ENCODE peak calls at places on chromosome 2, in seven cellular contexts. Y is astrocyte, T is epithelial cell of proximal tubule, I is PC-3, D is body of pancreas, E is BJ, S is GM12865. V is an unnamed sample.

GRCh38 chr2:109028280-109028679 is 39.3 kb upstream of the EDAR start:
- DNase-seq in Y (no peak), T (no peak), I (no peak), D (no peak), E (no peak), S (no peak), V (no peak)

GRCh38 chr2:189407161-189407943 is 33.9 kb upstream of the WDR75 start:
- DNase-seq in Y (peak), T (no peak), I (peak), D (no peak), E (peak), S (no peak), V (no peak)

GRCh38 chr2:191246820-191247380 is 1.7 kb downstream of the MYO1B start:
- DNase-seq in Y (no peak), T (no peak), I (peak), D (no peak), E (no peak), S (no peak), V (no peak)

GRCh38 chr2:85418132-85419008 is at the start of gene SH2D6:
- DNase-seq in Y (peak), T (no peak), I (peak), D (peak), E (peak), S (peak), V (no peak)

GRCh38 chr2:150809083-150809482 is 321.6 kb upstream of the RND3 start:
- DNase-seq in Y (no peak), T (no peak), I (no peak), D (no peak), E (no peak), S (no peak), V (no peak)

GRCh38 chr2:5932556-5933469 is 240.6 kb downstream of the SOX11 start:
- DNase-seq in Y (no peak), T (no peak), I (no peak), D (peak), E (no peak), S (no peak), V (no peak)

GRCh38 chr2:64941751-64942150 is 47.4 kb upstream of the SLC1A4 start:
- DNase-seq in Y (no peak), T (no peak), I (no peak), D (no peak), E (no peak), S (peak), V (no peak)

GRCh38 chr2:155418753-155419152 is 720.3 kb downstream of the KCNJ3 start:
- DNase-seq in Y (no peak), T (no peak), I (no peak), D (no peak), E (no peak), S (no peak), V (no peak)

GRCh38 chr2:220893411-220893810 is 678.7 kb downstream of the EPHA4 start:
- DNase-seq in Y (peak), T (no peak), I (no peak), D (no peak), E (no peak), S (no peak), V (peak)

GRCh38 chr2:147490612-147491261 is 354.1 kb upstream of the ACVR2A start:
- DNase-seq in Y (no peak), T (no peak), I (no peak), D (no peak), E (no peak), S (peak), V (no peak)

GRCh38 chr2:60938301-60938700 is 56.9 kb downstream of the REL start:
- DNase-seq in Y (no peak), T (no peak), I (no peak), D (no peak), E (no peak), S (no peak), V (no peak)

GRCh38 chr2:167144179-167144898 is 256.1 kb downstream of the XIRP2 start:
- DNase-seq in Y (peak), T (no peak), I (no peak), D (no peak), E (no peak), S (no peak), V (no peak)

GRCh38 chr2:9740382-9741040 is 102.8 kb upstream of the TAF1B start:
- DNase-seq in Y (no peak), T (no peak), I (no peak), D (no peak), E (no peak), S (no peak), V (no peak)

GRCh38 chr2:192051533-192051932 is 143.2 kb downstream of the TMEFF2 start:
- DNase-seq in Y (no peak), T (no peak), I (no peak), D (no peak), E (no peak), S (no peak), V (no peak)

GRCh38 chr2:126698376-126698775 is 42.4 kb downstream of the GYPC start:
- DNase-seq in Y (no peak), T (no peak), I (no peak), D (no peak), E (no peak), S (no peak), V (no peak)

GRCh38 chr2:42926438-42927333 is 134.3 kb upstream of the HAAO start:
- DNase-seq in Y (no peak), T (no peak), I (no peak), D (peak), E (no peak), S (no peak), V (no peak)

GRCh38 chr2:148021059-148021985 is at the start of gene MBD5:
- DNase-seq in Y (peak), T (no peak), I (no peak), D (peak), E (no peak), S (peak), V (no peak)

GRCh38 chr2:229033816-229034215 is 237.3 kb downstream of the PID1 start:
- DNase-seq in Y (no peak), T (no peak), I (no peak), D (no peak), E (no peak), S (no peak), V (no peak)

GRCh38 chr2:11254100-11254536 is 90.3 kb downstream of the ROCK2 start:
- DNase-seq in Y (no peak), T (no peak), I (peak), D (no peak), E (no peak), S (no peak), V (no peak)

GRCh38 chr2:190843874-190844699 is 36.5 kb upstream of the GLS start:
- DNase-seq in Y (peak), T (no peak), I (peak), D (no peak), E (no peak), S (peak), V (no peak)

GRCh38 chr2:240397542-240397916 is 37.9 kb upstream of the GPC1 start:
- DNase-seq in Y (no peak), T (no peak), I (no peak), D (peak), E (no peak), S (no peak), V (no peak)

GRCh38 chr2:97718051-97718882 is 4.9 kb downstream of the ZAP70 start:
- DNase-seq in Y (no peak), T (no peak), I (no peak), D (no peak), E (no peak), S (peak), V (no peak)

GRCh38 chr2:95014126-95014708 is 11.3 kb upstream of the MAL start:
- DNase-seq in Y (no peak), T (no peak), I (no peak), D (no peak), E (no peak), S (no peak), V (no peak)

GRCh38 chr2:239349448-239350135 is 51.2 kb downstream of the HDAC4 start:
- DNase-seq in Y (no peak), T (no peak), I (no peak), D (no peak), E (no peak), S (no peak), V (no peak)

GRCh38 chr2:222424729-222425671 is 657 bp downstream of the SGPP2 start:
- DNase-seq in Y (no peak), T (no peak), I (no peak), D (peak), E (no peak), S (peak), V (no peak)

GRCh38 chr2:30548386-30548785 is 101.3 kb downstream of the LCLAT1 start:
- DNase-seq in Y (no peak), T (no peak), I (no peak), D (no peak), E (no peak), S (no peak), V (no peak)

GRCh38 chr2:109335586-109336266 is 206.7 kb downstream of the SH3RF3 start:
- DNase-seq in Y (peak), T (no peak), I (peak), D (no peak), E (peak), S (peak), V (no peak)

GRCh38 chr2:120594856-120595685 is 140.6 kb upstream of the GLI2 start:
- DNase-seq in Y (no peak), T (no peak), I (peak), D (no peak), E (no peak), S (no peak), V (no peak)

GRCh38 chr2:23235292-23235691 is 149.7 kb upstream of the KLHL29 start:
- DNase-seq in Y (no peak), T (no peak), I (peak), D (no peak), E (peak), S (no peak), V (no peak)

GRCh38 chr2:72085036-72085435 is 62.6 kb downstream of the CYP26B1 start:
- DNase-seq in Y (no peak), T (no peak), I (no peak), D (no peak), E (no peak), S (no peak), V (no peak)

GRCh38 chr2:62216616-62217015 is 20.7 kb downstream of the B3GNT2 start:
- DNase-seq in Y (peak), T (peak), I (no peak), D (peak), E (peak), S (no peak), V (peak)

GRCh38 chr2:205017381-205017780 is 472.1 kb downstream of the PARD3B start:
- DNase-seq in Y (no peak), T (no peak), I (no peak), D (no peak), E (no peak), S (no peak), V (no peak)

GRCh38 chr2:215830313-215830712 is 183.0 kb downstream of the MREG start:
- DNase-seq in Y (peak), T (no peak), I (peak), D (no peak), E (no peak), S (no peak), V (peak)

GRCh38 chr2:158580760-158581159 is 124.0 kb downstream of the PKP4 start:
- DNase-seq in Y (no peak), T (peak), I (peak), D (peak), E (no peak), S (no peak), V (no peak)

GRCh38 chr2:24943427-24943826 is 23.4 kb upstream of the ADCY3 start:
- DNase-seq in Y (no peak), T (no peak), I (no peak), D (no peak), E (no peak), S (no peak), V (no peak)

GRCh38 chr2:86249176-86249842 is 50.1 kb downstream of the MRPL35 start:
- DNase-seq in Y (peak), T (no peak), I (peak), D (no peak), E (peak), S (peak), V (peak)

GRCh38 chr2:53104263-53104662 is 663.3 kb upstream of the CHAC2 start:
- DNase-seq in Y (peak), T (peak), I (peak), D (no peak), E (no peak), S (no peak), V (peak)

GRCh38 chr2:79292936-79293335 is 133.4 kb upstream of the REG3A start:
- DNase-seq in Y (no peak), T (no peak), I (no peak), D (no peak), E (no peak), S (no peak), V (no peak)

GRCh38 chr2:47005687-47006086 is 90.1 kb upstream of the MCFD2 start:
- DNase-seq in Y (no peak), T (no peak), I (no peak), D (no peak), E (no peak), S (no peak), V (no peak)

GRCh38 chr2:106158871-106159270 is 35.2 kb downstream of the UXS1 start:
- DNase-seq in Y (no peak), T (no peak), I (no peak), D (no peak), E (no peak), S (no peak), V (no peak)
- H3K4me3 ChIP-seq in Y (no peak), T (no peak), I (no peak), D (no peak), E (no peak), S (no peak), V (no peak)

GRCh38 chr2:1237785-1238184 is 175.5 kb upstream of the TPO start:
- DNase-seq in Y (no peak), T (no peak), I (no peak), D (no peak), E (no peak), S (no peak), V (no peak)
- TF ChIP-seq CTCF in Y (no peak), T (no peak), I (no peak), D (no peak), E (no peak), S (no peak), V (no peak)

GRCh38 chr2:26692814-26693286 is 328 bp downstream of the KCNK3 start:
- DNase-seq in Y (peak), T (no peak), I (no peak), D (peak), E (no peak), S (no peak), V (no peak)
- H3K4me3 ChIP-seq in Y (peak), T (peak), I (no peak), D (peak), E (peak), S (no peak), V (peak)

DNA sequence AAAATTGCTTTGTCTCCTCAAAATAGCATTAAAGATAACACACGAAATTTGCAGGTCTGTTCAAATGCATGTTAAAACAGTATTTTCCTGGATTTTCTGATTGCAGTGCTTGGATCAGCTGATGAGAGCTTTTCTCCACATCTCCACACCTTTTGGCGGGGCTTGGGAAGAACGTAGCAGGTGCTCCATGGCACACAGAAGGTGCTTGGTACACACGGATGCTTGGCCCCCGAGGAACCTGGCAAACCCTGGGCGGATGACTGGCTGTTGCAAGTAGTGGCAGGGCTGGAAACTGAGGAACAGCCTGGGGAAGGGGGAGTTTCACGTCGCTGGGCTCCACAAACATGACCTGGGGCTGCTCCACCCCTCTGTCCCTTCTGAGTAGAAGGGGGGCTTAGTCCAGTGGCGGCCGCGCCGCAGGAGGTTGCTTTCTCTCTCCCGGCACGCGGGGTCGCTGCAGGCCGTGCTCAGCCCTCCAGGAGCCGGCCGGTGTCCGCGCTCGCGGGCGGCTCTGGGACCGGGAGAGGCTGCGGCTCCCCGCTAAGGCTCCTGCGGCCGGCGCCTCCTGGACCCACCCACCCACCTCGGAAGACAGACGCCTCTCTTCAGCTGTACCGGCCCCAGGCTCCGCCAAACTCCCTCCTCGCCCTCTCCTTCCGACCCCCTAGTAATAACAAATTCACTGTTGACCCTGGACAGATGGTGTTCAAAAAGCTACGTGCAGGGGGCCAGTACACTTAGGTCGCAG is 69.3 kb downstream of the MARCO start:
- DNase-seq in Y (peak), T (no peak), I (peak), D (peak), E (no peak), S (peak), V (no peak)
- TF ChIP-seq CTCF in Y (peak), T (peak), I (peak), D (peak), E (peak), S (peak), V (peak)

GRCh38 chr2:173961346-173961705 is 3.8 kb downstream of the SP3 start:
- DNase-seq in Y (no peak), T (no peak), I (peak), D (no peak), E (no peak), S (no peak), V (no peak)
- H3K4me3 ChIP-seq in Y (no peak), T (no peak), I (peak), D (no peak), E (no peak), S (peak), V (no peak)

DNA sequence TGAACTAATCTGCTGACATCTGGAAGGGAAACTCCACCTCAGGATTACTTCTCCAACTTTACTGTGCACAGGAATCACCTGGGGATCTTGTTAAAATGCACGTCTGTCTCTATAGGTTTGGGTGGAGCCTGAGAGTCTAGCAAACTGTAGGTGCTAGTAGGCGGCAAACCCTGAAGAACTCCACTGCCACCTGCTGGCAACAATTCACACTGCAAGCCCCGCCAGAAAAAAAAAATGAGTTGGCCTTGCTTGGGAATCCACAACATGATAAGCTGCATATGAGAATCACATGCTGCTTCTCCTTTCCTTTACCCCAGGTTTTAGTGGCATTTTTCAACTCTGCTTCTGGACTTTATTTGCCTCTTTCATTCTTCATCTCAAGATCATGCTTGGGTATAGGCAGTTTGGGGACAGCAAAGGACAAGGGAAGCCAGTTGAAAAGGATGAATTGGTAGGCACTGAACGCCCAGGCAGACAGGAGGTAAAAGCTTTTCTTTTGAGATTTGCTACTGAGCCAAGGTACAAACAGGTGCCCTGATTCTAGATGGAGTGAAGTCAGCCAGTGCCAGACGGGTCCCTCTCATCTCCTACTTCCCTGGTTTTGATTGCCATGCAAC is 88.8 kb downstream of the VIT start:
- DNase-seq in Y (peak), T (no peak), I (peak), D (peak), E (peak), S (peak), V (no peak)
- TF ChIP-seq CTCF in Y (peak), T (peak), I (peak), D (peak), E (peak), S (peak), V (peak)

GRCh38 chr2:181368036-181368435 is 89.2 kb upstream of the ITGA4 start:
- DNase-seq in Y (no peak), T (no peak), I (peak), D (no peak), E (no peak), S (no peak), V (no peak)
- H3K4me3 ChIP-seq in Y (no peak), T (no peak), I (no peak), D (no peak), E (no peak), S (no peak), V (no peak)

V was measured in kidney epithelial cell.